ENCODE peak calls at places on chromosomes 4 and X, in four cellular contexts. C is Peyer's patch, F is stomach, G is pancreas. I is an unnamed sample. For H3K36me3, the result is how much of the 10 kb centered on the place peaks cover.

GRCh38 chr4:16034010-16034829 is 49.6 kb downstream of the PROM1 start:
- DNase-seq in C (no peak), F (no peak), G (no peak), I (no peak)

GRCh38 chr4:123672987-123673386 is 276.4 kb downstream of the SPRY1 start:
- DNase-seq in C (no peak), F (no peak), G (no peak), I (no peak)

GRCh38 chrX:139762400-139763183 is 54.6 kb upstream of the MCF2 start:
- DNase-seq in C (no peak), F (peak), G (peak), I (no peak)

GRCh38 chr4:119124314-119124713 is 11.3 kb upstream of the MYOZ2 start:
- DNase-seq in C (no peak), F (peak), G (no peak), I (no peak)

GRCh38 chr4:143215873-143216272 is 31.2 kb downstream of the USP38 start:
- DNase-seq in C (no peak), F (no peak), G (no peak), I (no peak)

GRCh38 chr4:148225639-148226038 is 216.6 kb downstream of the NR3C2 start:
- DNase-seq in C (no peak), F (no peak), G (no peak), I (no peak)

GRCh38 chrX:69961365-69962072 is 88.2 kb downstream of the AWAT2 start:
- DNase-seq in C (no peak), F (no peak), G (no peak), I (no peak)

GRCh38 chrX:154486396-154487207 is at the start of gene UBL4A:
- DNase-seq in C (peak), F (peak), G (peak), I (peak)

GRCh38 chrX:120560842-120561633 is at the start of gene CUL4B:
- DNase-seq in C (peak), F (peak), G (peak), I (peak)

GRCh38 chr4:47013373-47013772 is 18.0 kb upstream of the GABRB1 start:
- DNase-seq in C (no peak), F (no peak), G (no peak), I (no peak)

GRCh38 chr4:74112399-74113090 is 13.6 kb upstream of the CXCL2 start:
- DNase-seq in C (no peak), F (no peak), G (no peak), I (no peak)

GRCh38 chr4:15322016-15322415 is 105.8 kb upstream of the C1QTNF7 start:
- DNase-seq in C (no peak), F (no peak), G (no peak), I (no peak)

GRCh38 chr4:128525387-128525786 is 237.8 kb upstream of the PGRMC2 start:
- DNase-seq in C (no peak), F (no peak), G (no peak), I (no peak)
- H3K27ac ChIP-seq in C (no peak), F (peak), G (peak), I (no peak)

GRCh38 chr4:116796022-116796421 is 289.4 kb downstream of the TRAM1L1 start:
- DNase-seq in C (no peak), F (no peak), G (no peak), I (no peak)
- TF ChIP-seq CTCF in C (no peak), F (no peak), G (no peak), I (no peak)

DNA sequence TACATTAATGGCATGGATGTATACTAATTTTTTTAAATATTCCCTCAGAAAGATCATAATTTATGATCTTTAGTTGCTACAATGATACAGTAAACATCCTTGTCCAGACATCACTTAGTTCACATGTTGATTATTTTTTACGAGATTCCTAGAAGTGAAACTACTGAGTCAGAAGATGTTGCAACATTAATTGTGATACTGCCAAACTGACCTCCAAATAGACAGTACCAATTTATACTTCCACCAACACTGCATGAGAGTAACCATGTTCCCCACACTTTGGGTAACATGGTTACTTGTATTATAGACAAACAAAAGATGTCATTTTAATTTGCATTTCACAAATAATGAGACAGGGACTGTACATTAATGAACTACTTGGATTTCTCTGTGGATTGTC is 19.6 kb downstream of the RCHY1 start:
- DNase-seq in C (no peak), F (no peak), G (no peak), I (no peak)
- H3K36me3 ChIP-seq in C (under half), F (half or more), G (under half), I (under half)

GRCh38 chrX:134585446-134585845 is 72.8 kb downstream of the PLAC1 start:
- DNase-seq in C (no peak), F (no peak), G (no peak), I (no peak)

DNA sequence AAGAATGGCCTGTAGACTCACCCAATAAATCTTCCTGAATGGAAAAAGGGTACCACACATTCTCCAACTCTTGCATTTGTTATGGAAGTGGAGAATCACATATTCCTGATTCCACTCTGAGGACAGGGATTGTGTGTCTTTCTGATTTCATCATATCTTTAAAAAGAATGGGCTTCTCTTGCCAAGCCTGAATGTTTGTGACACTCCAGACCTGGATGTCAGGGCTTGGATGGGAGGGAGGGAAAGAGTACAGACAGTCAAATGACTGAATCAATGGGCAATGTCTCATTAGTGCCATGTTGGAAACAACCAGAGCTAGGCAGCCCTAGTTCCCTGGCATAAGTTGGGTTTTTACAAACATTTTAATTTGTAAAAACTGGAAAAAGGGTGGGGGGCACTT is 77.3 kb downstream of the PLAC1 start:
- DNase-seq in C (no peak), F (no peak), G (no peak), I (no peak)
- H3K27ac ChIP-seq in C (no peak), F (no peak), G (no peak), I (no peak)

GRCh38 chr4:26941951-26942350 is 81.3 kb downstream of the STIM2 start:
- DNase-seq in C (no peak), F (no peak), G (no peak), I (no peak)
- TF ChIP-seq CTCF in C (no peak), F (no peak), G (no peak), I (no peak)

GRCh38 chr4:82823062-82823461 is 24.5 kb upstream of the SCD5 start:
- DNase-seq in C (no peak), F (no peak), G (no peak), I (no peak)

GRCh38 chr4:82820689-82821088 is 22.1 kb upstream of the SCD5 start:
- DNase-seq in C (no peak), F (no peak), G (no peak), I (no peak)

GRCh38 chr4:82814034-82814433 is 15.4 kb upstream of the SCD5 start:
- DNase-seq in C (no peak), F (no peak), G (no peak), I (no peak)

DNA sequence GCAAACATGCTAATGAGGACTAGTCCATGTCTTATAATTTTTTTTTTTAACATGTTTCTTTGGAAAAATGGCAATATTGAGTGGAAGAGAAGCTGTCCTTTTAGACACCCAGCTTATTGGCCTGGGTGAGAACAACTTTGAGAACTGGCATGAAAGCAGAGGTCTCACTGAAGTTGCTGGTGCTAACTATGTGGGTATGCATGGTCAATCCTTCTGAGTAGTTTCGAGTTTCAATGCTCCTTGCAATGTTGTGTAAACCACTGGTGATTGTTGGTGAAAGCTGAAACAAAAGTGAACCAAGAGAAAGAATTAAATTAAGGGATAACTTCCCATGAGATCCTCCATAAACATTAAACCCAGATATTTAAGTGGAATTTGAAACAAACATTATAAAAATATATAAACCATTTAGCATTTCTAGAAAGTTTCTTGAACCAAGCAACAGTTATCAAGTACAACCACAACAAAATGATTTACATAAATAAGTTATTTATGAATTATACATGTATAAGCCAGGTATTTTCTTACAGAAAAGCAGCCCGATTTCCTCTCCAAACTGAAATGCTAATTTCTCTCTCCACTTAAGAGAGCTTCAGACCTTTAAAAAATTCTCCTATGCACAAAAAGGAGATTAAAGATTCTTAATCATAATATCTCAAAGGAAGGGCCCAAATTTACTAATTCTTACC is 20.5 kb upstream of the SCD5 start:
- DNase-seq in C (no peak), F (no peak), G (no peak), I (no peak)
- H3K36me3 ChIP-seq in C (half or more), F (half or more), G (under half), I (half or more)

I was measured in right lobe of liver.